ENCODE peak calls at places on chromosomes 2 and 18, in six cellular contexts. K, P, N, S, G and H are unnamed samples.

GRCh38 chr18:63152096-63152495 is 167.5 kb downstream of the BCL2 start:
- DNase-seq in S (no peak), P (no peak), N (no peak), K (no peak), G (no peak), H (no peak)

GRCh38 chr2:100627653-100628300 is 65.0 kb downstream of the PDCL3 start:
- DNase-seq in N (no peak), K (no peak), P (no peak), S (no peak), G (no peak), H (no peak)

GRCh38 chr2:127049927-127050802 is 56.8 kb downstream of the BIN1 start:
- DNase-seq in G (peak), K (peak), S (peak), P (peak), N (peak), H (peak)

GRCh38 chr2:38439226-38439612 is 62.1 kb upstream of the ATL2 start:
- DNase-seq in K (no peak), P (no peak), N (no peak), S (peak), G (no peak), H (no peak)

GRCh38 chr2:61670591-61671503 is 132.7 kb upstream of the XPO1 start:
- DNase-seq in G (no peak), S (peak), K (no peak), N (peak), P (no peak), H (peak)

GRCh38 chr2:79011485-79011884 is 14.0 kb upstream of the REG3G start:
- DNase-seq in K (no peak), P (no peak), S (no peak), N (no peak), G (no peak), H (no peak)

GRCh38 chr2:195269220-195269619 is 387.8 kb upstream of the SLC39A10 start:
- DNase-seq in P (no peak), K (no peak), G (no peak), N (no peak), S (no peak), H (no peak)

GRCh38 chr2:17599617-17600016 is 59.1 kb downstream of the VSNL1 start:
- DNase-seq in S (peak), N (no peak), P (no peak), K (no peak), G (no peak), H (no peak)

GRCh38 chr2:8983571-8983970 is 19.9 kb downstream of the MBOAT2 start:
- DNase-seq in P (no peak), G (no peak), S (no peak), N (no peak), K (no peak), H (no peak)

GRCh38 chr2:73244580-73244979 is 10.5 kb downstream of the CCT7 start:
- DNase-seq in P (no peak), G (no peak), K (no peak), N (no peak), S (no peak), H (no peak)

GRCh38 chr2:1676091-1676912 is 68.0 kb downstream of the PXDN start:
- DNase-seq in N (no peak), K (no peak), S (no peak), G (no peak), P (no peak), H (no peak)

GRCh38 chr18:45291616-45292612 is 323.4 kb upstream of the SLC14A2 start:
- DNase-seq in S (peak), P (no peak), G (no peak), K (no peak), N (no peak), H (no peak)

GRCh38 chr2:61707984-61708852 is 145.6 kb downstream of the FAM161A start:
- DNase-seq in G (peak), N (peak), P (no peak), S (peak), K (no peak), H (peak)

GRCh38 chr18:23207191-23207955 is 72.1 kb downstream of the CABLES1 start:
- DNase-seq in N (no peak), G (no peak), P (no peak), K (no peak), S (peak), H (no peak)

GRCh38 chr2:241035818-241036396 is 37.5 kb downstream of the SNED1 start:
- DNase-seq in G (peak), S (no peak), P (no peak), K (no peak), N (no peak), H (peak)

GRCh38 chr18:55405655-55406373 is 182.2 kb downstream of the TCF4 start:
- DNase-seq in G (no peak), N (peak), P (no peak), K (no peak), S (peak), H (no peak)

GRCh38 chr2:70029814-70030409 is 57.4 kb upstream of the PCBP1 start:
- DNase-seq in S (peak), G (no peak), N (no peak), P (no peak), K (no peak), H (no peak)

GRCh38 chr2:111227716-111228141 is 107.0 kb downstream of the BCL2L11 start:
- DNase-seq in G (no peak), K (no peak), P (no peak), S (peak), N (peak), H (no peak)

GRCh38 chr2:160730296-160730995 is 236.8 kb upstream of the RBMS1 start:
- DNase-seq in S (peak), P (no peak), G (no peak), N (peak), K (no peak), H (no peak)

GRCh38 chr2:26605195-26605968 is 35.8 kb downstream of the CIB4 start:
- DNase-seq in N (peak), S (peak), G (no peak), K (no peak), P (no peak), H (no peak)

GRCh38 chr2:43149482-43150107 is 76.8 kb downstream of the ZFP36L2 start:
- DNase-seq in K (no peak), P (no peak), N (no peak), G (no peak), S (no peak), H (no peak)

GRCh38 chr2:118123561-118124232 is 35.4 kb downstream of the INSIG2 start:
- DNase-seq in S (peak), P (no peak), K (no peak), N (no peak), G (no peak), H (no peak)

GRCh38 chr2:182229288-182229687 is 197.5 kb downstream of the PDE1A start:
- DNase-seq in P (no peak), K (no peak), S (peak), G (no peak), N (no peak), H (no peak)